ENCODE peak calls at places on chromosomes 13 and 19, in six cellular contexts. W, L, V, B, J and H are unnamed samples. For H3K9me3, the result is how much of the 10 kb centered on the place peaks cover.

GRCh38 chr13:33069365-33069764 is 53.1 kb downstream of the KL start:
- DNase-seq in W (no peak), L (no peak), V (no peak), B (no peak), J (no peak), H (no peak)

GRCh38 chr13:23469901-23470525 is 36.5 kb upstream of the SACS start:
- DNase-seq in W (no peak), L (no peak), V (no peak), B (no peak), J (peak), H (no peak)

GRCh38 chr13:109957875-109958274 is 171.5 kb upstream of the IRS2 start:
- DNase-seq in W (no peak), L (no peak), V (no peak), B (no peak), J (no peak), H (no peak)

GRCh38 chr13:50990540-50991506 is 81.2 kb downstream of the RNASEH2B start:
- DNase-seq in W (peak), L (peak), V (no peak), B (no peak), J (peak), H (no peak)

GRCh38 chr13:106636492-106636891 is 68.6 kb upstream of the ARGLU1 start:
- DNase-seq in W (no peak), L (no peak), V (no peak), B (no peak), J (no peak), H (no peak)

GRCh38 chr19:39645800-39646411 is 9.8 kb upstream of the LGALS16 start:
- DNase-seq in W (no peak), L (no peak), V (no peak), B (no peak), J (peak), H (no peak)

GRCh38 chr13:112215871-112216270 is 148.9 kb downstream of the SOX1 start:
- DNase-seq in W (no peak), L (no peak), V (no peak), B (no peak), J (no peak), H (no peak)

GRCh38 chr13:74009100-74009668 is 125.0 kb downstream of the KLF12 start:
- DNase-seq in W (no peak), L (no peak), V (no peak), B (no peak), J (no peak), H (no peak)

GRCh38 chr13:49908637-49909036 is 27.5 kb downstream of the SPRYD7 start:
- DNase-seq in W (no peak), L (no peak), V (no peak), B (no peak), J (no peak), H (no peak)

GRCh38 chr13:58712191-58712590 is 1080.6 kb downstream of the PCDH17 start:
- DNase-seq in W (no peak), L (no peak), V (no peak), B (no peak), J (no peak), H (no peak)

GRCh38 chr19:19464339-19465098 is 50.8 kb downstream of the TSSK6 start:
- DNase-seq in W (peak), L (no peak), V (no peak), B (no peak), J (peak), H (no peak)

DNA sequence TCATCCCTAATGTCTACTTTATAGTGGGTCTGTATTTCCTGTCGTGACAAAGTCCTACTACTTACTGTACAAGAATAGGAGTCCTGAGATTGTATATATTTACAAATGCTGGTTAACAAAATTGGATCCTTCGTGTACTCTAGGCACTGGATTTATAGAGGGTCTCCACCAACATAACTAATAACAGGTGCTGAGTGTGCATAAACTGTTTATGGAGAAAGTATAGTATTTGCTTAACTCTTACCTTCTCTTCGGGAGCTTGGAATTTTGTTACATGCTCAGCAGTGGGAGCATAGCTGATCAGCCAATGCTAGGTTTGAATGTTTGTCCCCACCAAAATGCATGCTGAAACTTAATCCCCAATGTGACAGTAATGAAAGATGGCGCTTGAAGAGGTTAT is 12.1 kb downstream of the ZNF442 start:
- DNase-seq in W (no peak), L (no peak), V (no peak), B (no peak), J (no peak), H (no peak)
- H3K9me3 ChIP-seq in W (half or more), L (under half), V (under half), B (half or more), J (under half), H (under half)

GRCh38 chr19:52557231-52557995 is 12.7 kb upstream of the ZNF701 start:
- DNase-seq in W (no peak), L (no peak), V (no peak), B (no peak), J (no peak), H (no peak)
- H3K9me3 ChIP-seq in W (half or more), L (under half), V (half or more), B (half or more), J (under half), H (under half)

DNA sequence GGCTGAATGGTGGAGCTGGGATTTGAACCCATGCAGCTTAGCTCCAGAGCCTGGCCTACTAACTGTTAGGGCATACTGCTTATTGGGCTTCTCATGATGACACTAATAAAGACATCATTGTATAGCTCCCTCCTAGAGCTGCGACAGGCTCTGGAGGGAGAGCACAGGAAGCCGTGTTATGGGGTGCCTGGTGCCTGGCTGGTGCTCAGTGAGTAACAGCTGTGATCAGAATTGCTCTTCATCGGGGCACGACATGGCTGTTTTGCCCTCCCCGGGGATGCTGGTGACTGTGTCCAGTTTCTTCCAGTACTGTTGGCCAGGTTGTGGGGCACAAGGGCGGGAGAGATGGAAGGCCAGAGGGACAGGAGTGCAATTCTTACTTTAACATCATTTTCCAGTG is 5.1 kb downstream of the LYPD5 start:
- DNase-seq in W (no peak), L (no peak), V (no peak), B (no peak), J (no peak), H (no peak)
- H3K9me3 ChIP-seq in W (under half), L (under half), V (under half), B (under half), J (under half), H (under half)

GRCh38 chr19:49566302-49566701 is 14.1 kb downstream of the NOSIP start:
- DNase-seq in W (no peak), L (no peak), V (no peak), B (no peak), J (no peak), H (no peak)
- H3K9me3 ChIP-seq in W (under half), L (under half), V (under half), B (under half), J (under half), H (under half)

DNA sequence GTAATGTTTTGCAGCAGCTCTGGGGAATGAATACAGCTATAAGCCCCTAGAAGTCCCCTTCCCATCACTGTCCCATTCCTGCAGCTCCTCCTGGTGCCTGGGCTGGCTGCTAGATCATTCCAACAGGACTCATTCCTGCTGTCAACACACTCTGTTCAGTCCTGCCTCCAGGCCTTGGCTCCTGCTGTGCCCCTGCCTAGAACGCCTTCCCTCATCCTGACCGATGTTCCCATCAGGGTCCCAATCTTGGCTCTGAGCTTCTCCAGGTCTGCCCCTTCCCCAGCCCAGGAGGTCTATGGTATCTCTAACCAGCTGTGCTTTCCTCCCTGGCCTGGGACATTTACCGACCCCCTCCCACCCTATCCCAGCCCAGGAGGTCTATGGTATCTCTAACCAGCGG is 48.1 kb downstream of the FBN3 start:
- DNase-seq in W (no peak), L (no peak), V (no peak), B (no peak), J (no peak), H (no peak)
- H3K9me3 ChIP-seq in W (under half), L (under half), V (under half), B (under half), J (under half), H (under half)

DNA sequence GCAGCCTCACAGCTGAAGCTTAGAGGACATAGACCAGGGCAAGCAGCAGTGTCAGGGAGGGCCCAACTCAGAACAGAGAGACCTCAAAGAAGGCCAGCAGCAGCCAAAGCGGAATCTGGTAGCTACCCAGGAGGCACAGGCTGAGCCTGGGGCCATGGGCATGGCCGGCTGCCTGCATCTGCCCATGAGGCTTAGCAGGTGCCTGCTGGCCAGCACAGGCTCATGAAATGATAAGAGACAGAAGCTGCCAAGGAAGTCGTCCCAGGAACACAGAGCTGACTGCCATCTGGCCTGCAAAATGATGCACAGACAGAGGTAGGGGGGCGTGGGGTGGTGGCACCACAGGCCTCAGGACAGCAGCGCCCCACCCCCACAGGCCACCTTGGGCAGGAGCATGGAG is 29.2 kb downstream of the TUBA3C start:
- DNase-seq in W (no peak), L (no peak), V (no peak), B (no peak), J (no peak), H (no peak)
- H3K9me3 ChIP-seq in W (under half), L (under half), V (under half), B (under half), J (under half), H (under half)

GRCh38 chr13:75455962-75456361 is 26.0 kb downstream of the TBC1D4 start:
- DNase-seq in W (no peak), L (no peak), V (no peak), B (no peak), J (no peak), H (no peak)

GRCh38 chr13:75452564-75452963 is 29.4 kb downstream of the TBC1D4 start:
- DNase-seq in W (no peak), L (no peak), V (no peak), B (no peak), J (peak), H (no peak)

GRCh38 chr13:75458696-75459422 is 23.1 kb downstream of the TBC1D4 start:
- DNase-seq in W (peak), L (no peak), V (no peak), B (no peak), J (no peak), H (no peak)

DNA sequence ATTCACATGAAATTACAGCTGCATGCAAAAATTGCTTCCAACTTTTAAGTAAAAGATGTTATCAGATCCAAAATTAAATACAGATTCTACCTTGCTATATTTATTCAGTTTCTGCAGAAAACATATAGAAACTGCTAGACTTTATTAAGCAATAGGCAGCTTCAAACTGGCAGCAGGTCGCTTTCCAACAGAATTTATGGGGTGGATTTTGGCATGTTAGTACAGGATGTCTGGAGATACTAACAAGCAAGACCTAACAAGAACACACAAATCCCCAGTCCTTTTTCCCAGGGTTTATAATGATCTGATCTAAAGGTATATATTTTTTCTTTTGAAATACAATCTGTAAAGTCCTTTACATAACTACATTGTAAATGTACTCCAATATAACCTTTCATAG is 27.5 kb downstream of the TBC1D4 start:
- DNase-seq in W (no peak), L (no peak), V (no peak), B (no peak), J (no peak), H (no peak)
- H3K9me3 ChIP-seq in W (under half), L (under half), V (under half), B (under half), J (under half), H (under half)

DNA sequence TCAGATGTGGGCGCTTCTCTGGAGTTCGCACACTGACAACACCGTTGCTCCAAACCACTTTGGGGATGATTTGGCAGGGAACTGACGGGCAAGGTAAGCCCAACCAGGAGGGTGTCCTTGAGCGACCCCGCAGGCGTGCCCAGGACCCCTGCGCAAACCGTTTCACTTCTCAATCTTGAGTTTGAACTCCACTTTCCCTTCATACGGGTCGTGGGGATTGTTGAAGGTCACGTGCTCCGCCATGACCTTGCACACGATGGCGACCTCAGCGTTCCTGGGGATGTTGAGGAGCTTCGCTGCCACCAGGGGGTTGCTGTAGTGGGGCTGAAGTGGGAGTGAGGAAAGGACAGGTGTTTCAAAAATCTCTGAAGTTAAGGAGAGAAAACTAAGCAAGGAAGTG is 8.8 kb downstream of the ATP4B start:
- DNase-seq in W (peak), L (peak), V (no peak), B (peak), J (no peak), H (peak)
- H3K9me3 ChIP-seq in W (under half), L (under half), V (under half), B (under half), J (under half), H (under half)

DNA sequence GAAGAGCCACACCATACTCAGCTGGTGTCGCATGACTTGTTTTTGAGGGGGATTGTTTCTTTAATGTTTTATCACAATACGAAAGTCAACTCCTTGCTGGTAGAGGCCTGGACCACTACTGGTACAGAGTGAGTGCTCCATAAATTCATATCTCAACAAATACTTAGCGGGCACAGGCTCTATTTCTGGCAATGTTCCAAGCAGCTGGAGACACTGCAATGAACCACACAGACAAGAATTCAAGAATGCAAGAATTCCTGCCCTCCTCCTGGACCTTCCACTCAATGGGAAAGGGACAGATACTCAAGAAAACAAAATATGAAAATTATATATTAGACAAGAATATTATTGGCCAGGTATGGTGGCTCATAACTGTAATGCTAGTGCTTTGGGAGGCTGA is 5.1 kb upstream of the FXYD5 start:
- DNase-seq in W (no peak), L (no peak), V (no peak), B (no peak), J (no peak), H (no peak)
- H3K9me3 ChIP-seq in W (under half), L (under half), V (under half), B (under half), J (under half), H (under half)